ENCODE peak calls at places on chromosomes 13 and 19, in six cellular contexts. Q is RWPE1, Y is upper lobe of right lung, C is neuronal stem cell, D is esophagus squamous epithelium, O is A549. Z is an unnamed sample.

GRCh38 chr13:75151081-75151643 is 330.8 kb downstream of the TBC1D4 start:
- DNase-seq in D (no peak), Q (no peak), C (no peak), O (no peak), Y (no peak), Z (no peak)

GRCh38 chr19:41707871-41708371 is 505 bp upstream of the CEACAM5 start:
- DNase-seq in O (no peak), D (no peak), Y (no peak), C (no peak), Q (no peak), Z (no peak)

GRCh38 chr13:28117689-28118377 is 17.5 kb upstream of the FLT3 start:
- DNase-seq in D (no peak), Q (no peak), C (no peak), O (no peak), Y (no peak), Z (no peak)

GRCh38 chr13:45728759-45729158 is 26.6 kb downstream of the CBY2 start:
- DNase-seq in O (peak), C (no peak), Y (no peak), D (no peak), Q (peak), Z (no peak)

GRCh38 chr13:106491463-106491862 is 44.0 kb downstream of the EFNB2 start:
- DNase-seq in Y (no peak), D (no peak), C (no peak), O (no peak), Q (no peak), Z (no peak)

GRCh38 chr13:26052136-26052736 is 420 bp upstream of the SHISA2 start:
- DNase-seq in D (no peak), O (no peak), Q (no peak), Y (no peak), C (no peak), Z (no peak)

GRCh38 chr13:42110410-42111155 is 62.1 kb downstream of the DGKH start:
- DNase-seq in C (peak), D (no peak), O (peak), Y (no peak), Q (peak), Z (no peak)

GRCh38 chr19:45076029-45076850 is at the start of gene ZNF296:
- DNase-seq in D (peak), Q (peak), O (peak), C (peak), Y (peak), Z (no peak)

GRCh38 chr13:100859861-100860260 is 185.3 kb upstream of the TMTC4 start:
- DNase-seq in Y (no peak), O (no peak), Q (no peak), C (no peak), D (no peak), Z (no peak)

GRCh38 chr19:40147693-40148347 is 43.4 kb upstream of the MAP3K10 start:
- DNase-seq in Y (no peak), D (no peak), Q (peak), C (no peak), O (no peak), Z (peak)

GRCh38 chr13:73698859-73699258 is 435.3 kb downstream of the KLF12 start:
- DNase-seq in Q (no peak), Y (no peak), O (no peak), D (no peak), C (no peak), Z (no peak)

GRCh38 chr19:3849092-3849491 is 19.7 kb downstream of the ZFR2 start:
- DNase-seq in D (no peak), Q (peak), Y (no peak), O (no peak), C (no peak), Z (no peak)

GRCh38 chr19:6393982-6394412 is 1.0 kb upstream of the GTF2F1 start:
- DNase-seq in D (no peak), O (no peak), C (no peak), Y (no peak), Q (no peak), Z (no peak)

GRCh38 chr13:46086985-46087384 is 17.8 kb downstream of the CPB2 start:
- DNase-seq in C (no peak), D (no peak), Q (no peak), O (no peak), Y (no peak), Z (no peak)

GRCh38 chr13:111387026-111387871 is 66.8 kb downstream of the TEX29 start:
- DNase-seq in O (no peak), C (no peak), D (no peak), Q (no peak), Y (no peak), Z (no peak)

GRCh38 chr13:99660101-99660500 is 158.8 kb downstream of the TM9SF2 start:
- DNase-seq in Y (no peak), O (no peak), Q (no peak), C (no peak), D (no peak), Z (no peak)

GRCh38 chr19:56253737-56254136 is 18.8 kb upstream of the EDDM13 start:
- DNase-seq in C (no peak), D (no peak), Y (no peak), Q (peak), O (peak), Z (no peak)

GRCh38 chr19:41694831-41695635 is 7.0 kb upstream of the CEACAM7 start:
- DNase-seq in D (no peak), C (no peak), Y (peak), Q (no peak), O (no peak), Z (no peak)

GRCh38 chr19:33344210-33344609 is 29.3 kb upstream of the CEBPG start:
- DNase-seq in Y (no peak), Q (no peak), O (no peak), C (peak), D (no peak), Z (no peak)

GRCh38 chr19:18385675-18386542 is at the start of gene GDF15:
- DNase-seq in D (no peak), Q (peak), C (no peak), O (peak), Y (peak), Z (no peak)

GRCh38 chr13:50672025-50672424 is 171.5 kb downstream of the DLEU7 start:
- DNase-seq in D (no peak), C (no peak), Q (no peak), Y (no peak), O (no peak), Z (no peak)

GRCh38 chr19:41175825-41176734 is 16.9 kb upstream of the CYP2S1 start:
- DNase-seq in Y (peak), C (no peak), O (peak), D (no peak), Q (peak), Z (peak)

GRCh38 chr13:44768775-44769578 is 192.8 kb upstream of the TSC22D1 start:
- DNase-seq in O (no peak), Q (no peak), Y (no peak), C (no peak), D (no peak), Z (no peak)

GRCh38 chr13:43835701-43836100 is 43.8 kb downstream of the CCDC122 start:
- DNase-seq in O (no peak), Q (no peak), Y (no peak), C (no peak), D (no peak), Z (no peak)

GRCh38 chr19:52226652-52227051 is 36.8 kb downstream of the PPP2R1A start:
- DNase-seq in O (no peak), D (no peak), Y (no peak), Q (no peak), C (no peak), Z (no peak)
- H3K27ac ChIP-seq in O (no peak), D (no peak), Y (no peak), Q (no peak), C (no peak), Z (no peak)

DNA sequence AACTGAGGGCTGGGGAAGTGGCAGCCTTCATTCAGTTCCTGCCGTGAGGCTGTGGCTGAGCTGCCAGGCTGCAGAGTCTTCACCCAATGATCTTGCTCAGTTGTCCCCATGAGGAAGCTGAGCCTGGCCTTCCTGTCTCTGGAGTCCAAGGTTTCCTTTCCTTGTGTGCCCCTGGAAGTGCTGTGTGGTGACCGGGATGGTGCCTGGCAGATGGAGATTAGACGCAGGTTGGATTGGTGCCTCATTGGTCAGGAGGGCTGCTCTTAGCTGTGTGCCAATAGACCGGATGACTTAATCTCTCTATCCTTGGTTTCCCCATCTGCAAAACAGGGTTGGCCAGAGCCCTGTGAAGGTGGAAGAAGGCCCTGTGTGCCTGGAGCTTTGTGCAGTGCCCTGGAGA is 24.6 kb downstream of the DNM2 start:
- DNase-seq in Y (no peak), O (no peak), Q (no peak), D (no peak), C (no peak), Z (no peak)
- H3K27ac ChIP-seq in Y (peak), O (no peak), Q (no peak), D (no peak), C (no peak), Z (no peak)

GRCh38 chr19:36377541-36378178 is 1.3 kb downstream of the ZFP14 start:
- DNase-seq in Q (no peak), C (no peak), D (no peak), O (no peak), Y (no peak), Z (no peak)

GRCh38 chr19:36378625-36379509 is at the start of gene ZFP14:
- DNase-seq in O (peak), Q (peak), C (peak), Y (peak), D (peak), Z (peak)

GRCh38 chr19:36373638-36374156 is 5.3 kb downstream of the ZFP14 start:
- DNase-seq in C (no peak), D (no peak), Y (no peak), O (no peak), Q (no peak), Z (no peak)

GRCh38 chr19:36379510-36379819 is 464 bp upstream of the ZFP14 start:
- DNase-seq in D (no peak), Q (no peak), C (no peak), Y (no peak), O (no peak), Z (no peak)
- H3K27ac ChIP-seq in D (peak), Q (peak), C (no peak), Y (peak), O (peak), Z (no peak)

DNA sequence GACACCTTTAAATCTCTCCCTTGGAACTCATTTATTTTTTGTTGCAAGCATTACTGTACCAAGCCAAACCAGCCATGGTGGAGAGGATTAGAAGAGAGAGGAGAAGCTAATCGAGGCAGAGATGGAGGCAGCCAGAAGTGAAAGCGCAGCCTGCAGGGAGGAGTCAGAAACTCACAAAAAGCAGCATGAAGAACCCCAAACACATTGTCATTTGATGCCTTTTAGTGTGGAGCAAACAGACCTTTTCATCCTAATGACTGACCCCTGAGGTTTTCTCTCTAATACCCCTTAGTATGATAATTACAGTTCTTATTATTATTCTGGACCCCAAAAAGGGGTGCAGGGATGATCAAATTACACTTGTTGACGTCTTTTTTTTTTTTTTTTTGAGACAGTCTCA is 62.5 kb downstream of the TNFRSF19 start:
- DNase-seq in Q (no peak), Y (no peak), C (no peak), O (no peak), D (no peak), Z (no peak)
- H3K27ac ChIP-seq in Q (no peak), Y (no peak), C (no peak), O (no peak), D (no peak), Z (no peak)

GRCh38 chr19:55227241-55228014 is 1.1 kb downstream of the TMEM86B start:
- DNase-seq in O (no peak), D (no peak), C (no peak), Y (no peak), Q (no peak), Z (no peak)
- H3K27ac ChIP-seq in O (no peak), D (no peak), C (no peak), Y (no peak), Q (peak), Z (no peak)

Z was measured in epithelial cell of prostate.